ENCODE peak calls at places on chromosomes 12 and 14, in six cellular contexts. J is SJSA1; O is activated naive CD8-positive, alpha-beta T cell treated with anti-CD3 and anti-CD28 coated beads, Interleukin-2, amount 50 U/mL, for 24 hours; Y is activated CD4-positive, alpha-beta T cell treated with anti-CD3 and anti-CD28 coated beads, Interleukin-2, amount 10 ng/mL, durations not matched to agents 7 days and 5 days; G is lung microvascular endothelial cell; I is cerebellar cortex. Z is an unnamed sample.

GRCh38 chr12:18799561-18799960 is 61.6 kb downstream of the CAPZA3 start:
- DNase-seq in J (no peak), O (no peak), Y (no peak), G (no peak), I (no peak), Z (no peak)

GRCh38 chr14:104512771-104513640 is 66.6 kb upstream of the C14orf180 start:
- DNase-seq in J (no peak), O (no peak), Y (no peak), G (no peak), I (peak), Z (peak)

GRCh38 chr12:44874981-44875416 is 1.1 kb downstream of the NELL2 start:
- DNase-seq in J (no peak), O (peak), Y (peak), G (no peak), I (peak), Z (no peak)

GRCh38 chr12:59570134-59570533 is 25.7 kb upstream of the SLC16A7 start:
- DNase-seq in J (no peak), O (no peak), Y (no peak), G (no peak), I (no peak), Z (no peak)

GRCh38 chr14:21268612-21269251 is 510 bp downstream of the HNRNPC start:
- DNase-seq in J (peak), O (peak), Y (peak), G (peak), I (peak), Z (no peak)

GRCh38 chr12:123936471-123936870 is 36.2 kb downstream of the CCDC92 start:
- DNase-seq in J (no peak), O (no peak), Y (no peak), G (no peak), I (no peak), Z (no peak)

GRCh38 chr12:132310181-132311040 is 19.0 kb downstream of the GALNT9 start:
- DNase-seq in J (no peak), O (no peak), Y (no peak), G (no peak), I (peak), Z (no peak)

GRCh38 chr12:52243264-52243773 is 10.3 kb downstream of the KRT7 start:
- DNase-seq in J (no peak), O (no peak), Y (no peak), G (peak), I (no peak), Z (no peak)

GRCh38 chr14:79971330-79971729 is 240.0 kb downstream of the DIO2 start:
- DNase-seq in J (no peak), O (no peak), Y (no peak), G (no peak), I (no peak), Z (no peak)

GRCh38 chr14:30443368-30444007 is 115.5 kb upstream of the G2E3 start:
- DNase-seq in J (no peak), O (no peak), Y (no peak), G (peak), I (peak), Z (no peak)

GRCh38 chr14:92108345-92109254 is 2.2 kb upstream of the ATXN3 start:
- DNase-seq in J (no peak), O (peak), Y (no peak), G (no peak), I (no peak), Z (no peak)

Z was measured in esophagus muscularis mucosa.